ENCODE peak calls at places on chromosomes 13 and 19, in four cellular contexts. I is HepG2, O is WTC11, D is GM12878. M is an unnamed sample.

GRCh38 chr13:47110141-47110540 is 213.3 kb upstream of the HTR2A start:
- DNase-seq in O (no peak), I (no peak), D (no peak), M (no peak)

GRCh38 chr13:33644607-33645543 is 173.1 kb upstream of the RFC3 start:
- DNase-seq in D (no peak), O (no peak), I (no peak), M (no peak)

GRCh38 chr13:31444266-31444862 is 244.6 kb downstream of the B3GLCT start:
- DNase-seq in I (no peak), O (no peak), D (no peak), M (no peak)

GRCh38 chr13:91544723-91545122 is 146.3 kb downstream of the GPC5 start:
- DNase-seq in D (no peak), I (peak), O (peak), M (no peak)

GRCh38 chr13:24493356-24493755 is 19.2 kb downstream of the PARP4 start:
- DNase-seq in O (no peak), I (no peak), D (no peak), M (no peak)

GRCh38 chr13:27403727-27404385 is 20.6 kb upstream of the GTF3A start:
- DNase-seq in O (no peak), I (peak), D (no peak), M (no peak)

GRCh38 chr19:47109541-47110375 is 3.8 kb downstream of the ZC3H4 start:
- DNase-seq in I (no peak), D (no peak), O (no peak), M (peak)

GRCh38 chr19:9883231-9883758 is 48.2 kb downstream of the PIN1 start:
- DNase-seq in O (peak), I (no peak), D (no peak), M (no peak)

GRCh38 chr19:34365463-34366401 is 736 bp downstream of the GPI start:
- DNase-seq in O (peak), I (no peak), D (no peak), M (peak)

DNA sequence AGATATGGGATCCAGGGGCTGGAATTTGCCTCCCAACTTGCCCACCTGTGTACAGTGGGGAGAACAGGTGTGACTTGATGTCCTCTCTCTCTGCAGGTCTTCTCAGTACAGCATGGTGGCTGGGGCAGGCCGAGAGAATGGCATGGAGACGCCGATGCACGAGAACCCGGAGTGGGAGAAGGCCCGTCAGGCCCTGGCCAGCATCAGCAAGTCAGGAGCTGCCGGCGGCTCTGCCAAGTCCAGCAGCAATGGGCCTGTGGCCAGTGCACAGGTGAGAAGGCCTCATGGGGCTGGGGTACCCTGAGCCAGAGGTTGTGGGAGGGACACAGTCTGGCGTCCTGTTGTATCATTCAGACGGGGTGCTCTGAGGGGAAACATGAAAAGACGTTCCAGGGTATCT is 3.0 kb downstream of the LENG8 start:
- DNase-seq in O (no peak), D (no peak), I (no peak), M (no peak)
- TF ChIP-seq NR2C2 in O (no peak), D (no peak), I (no peak), M (no peak)

DNA sequence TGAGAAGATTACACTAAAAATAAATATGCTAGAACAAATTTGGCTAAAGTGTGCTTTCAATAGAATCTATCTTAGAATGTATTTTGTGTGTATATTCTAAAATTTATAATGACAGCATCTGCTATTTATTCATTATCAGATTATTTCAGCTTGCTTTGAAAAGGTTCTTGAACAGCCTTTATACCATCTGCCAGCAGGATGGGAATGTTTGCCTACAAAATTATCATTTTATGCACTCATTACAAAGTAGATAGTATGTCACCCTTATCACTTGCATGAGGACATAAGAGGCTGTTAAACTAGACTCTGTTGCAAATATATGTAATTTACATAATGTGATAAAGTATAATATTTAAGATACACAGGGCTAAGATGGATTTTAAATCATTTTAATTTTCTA is 1286.9 kb upstream of the PCDH20 start:
- DNase-seq in O (no peak), D (no peak), I (no peak), M (no peak)
- TF ChIP-seq NR2C2 in O (no peak), D (no peak), I (no peak), M (no peak)

GRCh38 chr19:12840091-12841079 is 2.1 kb downstream of the MAST1 start:
- DNase-seq in D (no peak), O (peak), I (no peak), M (peak)

GRCh38 chr19:12843328-12843727 is 5.0 kb downstream of the MAST1 start:
- DNase-seq in D (no peak), O (no peak), I (no peak), M (no peak)

GRCh38 chr19:12838893-12839656 is 760 bp downstream of the MAST1 start:
- DNase-seq in I (no peak), D (no peak), O (no peak), M (no peak)

GRCh38 chr19:12842511-12842910 is 4.2 kb downstream of the MAST1 start:
- DNase-seq in D (no peak), O (no peak), I (no peak), M (no peak)

GRCh38 chr19:12841094-12841493 is 2.8 kb downstream of the MAST1 start:
- DNase-seq in D (no peak), I (no peak), O (peak), M (peak)
- TF ChIP-seq NR2C2 in D (no peak), I (no peak), O (no peak), M (no peak)

GRCh38 chr19:31674503-31675186 is 325.4 kb upstream of the TSHZ3 start:
- DNase-seq in D (no peak), I (no peak), O (no peak), M (no peak)

GRCh38 chr19:31675187-31675913 is 326.1 kb upstream of the TSHZ3 start:
- DNase-seq in D (no peak), O (no peak), I (no peak), M (no peak)

GRCh38 chr19:31676271-31677004 is 327.2 kb upstream of the TSHZ3 start:
- DNase-seq in D (no peak), O (peak), I (no peak), M (peak)

DNA sequence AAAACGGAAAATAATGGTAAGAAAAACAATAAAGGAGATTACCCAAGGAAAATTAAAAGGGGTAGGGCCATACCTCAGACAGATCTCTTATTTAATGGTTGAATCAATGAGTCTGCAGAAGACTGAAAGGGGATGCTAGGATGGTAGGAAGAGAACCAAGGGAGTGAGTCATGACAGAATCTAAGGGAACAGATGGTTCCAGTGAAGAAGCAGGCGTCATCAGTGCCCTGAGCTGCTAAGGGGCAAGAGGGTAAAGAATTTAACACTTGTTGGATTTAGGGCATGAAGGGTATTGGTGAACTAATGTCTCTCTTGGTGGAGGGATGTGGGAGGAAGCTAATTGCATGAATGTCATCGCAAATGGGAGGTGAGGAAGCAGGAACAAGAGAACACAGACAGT is 329.2 kb upstream of the TSHZ3 start:
- DNase-seq in O (no peak), I (no peak), D (no peak), M (no peak)
- TF ChIP-seq NR2C2 in O (no peak), I (no peak), D (no peak), M (no peak)

GRCh38 chr19:4088975-4089374 is 22.3 kb upstream of the ZBTB7A start:
- DNase-seq in I (no peak), O (no peak), D (no peak), M (no peak)
- TF ChIP-seq NR2C2 in I (no peak), O (no peak), D (no peak), M (no peak)